ENCODE peak calls at places on chromosomes 2 and 18, in five cellular contexts. P is H1, W is stomach, I is neuronal stem cell, H is ovary. Y is an unnamed sample.

GRCh38 chr2:26316041-26316440 is 29.9 kb upstream of the SELENOI start:
- DNase-seq in W (no peak), P (no peak), I (no peak), H (no peak), Y (no peak)

GRCh38 chr2:172376505-172377125 is 50.8 kb upstream of the ITGA6 start:
- DNase-seq in I (no peak), W (peak), P (no peak), H (no peak), Y (no peak)

GRCh38 chr2:67210430-67210829 is 186.7 kb upstream of the ETAA1 start:
- DNase-seq in I (no peak), W (no peak), H (no peak), P (no peak), Y (no peak)

GRCh38 chr18:5239447-5239846 is 42.4 kb upstream of the AKAIN1 start:
- DNase-seq in P (no peak), W (no peak), I (no peak), H (no peak), Y (no peak)

GRCh38 chr18:45457933-45458332 is 157.3 kb upstream of the SLC14A2 start:
- DNase-seq in I (no peak), P (no peak), H (no peak), W (no peak), Y (no peak)

GRCh38 chr2:42189235-42189566 is 20.0 kb downstream of the EML4 start:
- DNase-seq in H (no peak), P (no peak), I (no peak), W (no peak), Y (no peak)

GRCh38 chr2:156004460-156004859 is 328.1 kb downstream of the NR4A2 start:
- DNase-seq in H (no peak), I (no peak), P (no peak), W (no peak), Y (no peak)

GRCh38 chr2:54524236-54524991 is 68.3 kb downstream of the SPTBN1 start:
- DNase-seq in H (no peak), P (no peak), I (no peak), W (no peak), Y (peak)

GRCh38 chr18:67730884-67731283 is 214.4 kb upstream of the DSEL start:
- DNase-seq in H (no peak), I (no peak), P (no peak), W (no peak), Y (no peak)

GRCh38 chr18:55546873-55547704 is 40.9 kb downstream of the TCF4 start:
- DNase-seq in W (no peak), H (peak), P (no peak), I (no peak), Y (peak)

GRCh38 chr18:50192903-50193795 is 1.8 kb downstream of the MYO5B start:
- DNase-seq in I (no peak), P (no peak), H (no peak), W (peak), Y (no peak)

GRCh38 chr2:220959391-220959802 is 612.7 kb downstream of the EPHA4 start:
- DNase-seq in P (no peak), W (no peak), H (no peak), I (no peak), Y (no peak)

GRCh38 chr2:219698684-219699439 is 71.4 kb downstream of the SLC4A3 start:
- DNase-seq in I (no peak), H (no peak), W (no peak), P (no peak), Y (peak)

GRCh38 chr2:30714811-30715709 is 92.2 kb downstream of the CAPN13 start:
- DNase-seq in H (no peak), W (peak), I (no peak), P (no peak), Y (no peak)

GRCh38 chr2:128585706-128586105 is 267.0 kb upstream of the HS6ST1 start:
- DNase-seq in P (no peak), H (no peak), W (peak), I (no peak), Y (peak)

GRCh38 chr2:176553685-176554106 is 284.5 kb downstream of the MTX2 start:
- DNase-seq in I (no peak), H (peak), W (peak), P (no peak), Y (no peak)

GRCh38 chr2:54783349-54783748 is 59.9 kb downstream of the EML6 start:
- DNase-seq in W (no peak), P (no peak), I (no peak), H (no peak), Y (no peak)

GRCh38 chr18:23635283-23636040 is 27.2 kb downstream of the ANKRD29 start:
- DNase-seq in H (no peak), I (no peak), W (no peak), P (no peak), Y (no peak)

GRCh38 chr2:176139170-176139611 is 9.7 kb downstream of the HOXD8 start:
- DNase-seq in P (no peak), H (peak), W (no peak), I (no peak), Y (no peak)

GRCh38 chr2:132267372-132267771 is 105.6 kb upstream of the ANKRD30BL start:
- DNase-seq in P (no peak), I (no peak), W (no peak), H (no peak), Y (no peak)
- H3K4me3 ChIP-seq in P (no peak), I (no peak), W (peak), H (peak), Y (no peak)

GRCh38 chr2:178219247-178219646 is 24.9 kb downstream of the OSBPL6 start:
- DNase-seq in I (no peak), W (no peak), P (no peak), H (no peak), Y (no peak)
- H3K4me3 ChIP-seq in I (no peak), W (no peak), P (no peak), H (no peak), Y (no peak)

DNA sequence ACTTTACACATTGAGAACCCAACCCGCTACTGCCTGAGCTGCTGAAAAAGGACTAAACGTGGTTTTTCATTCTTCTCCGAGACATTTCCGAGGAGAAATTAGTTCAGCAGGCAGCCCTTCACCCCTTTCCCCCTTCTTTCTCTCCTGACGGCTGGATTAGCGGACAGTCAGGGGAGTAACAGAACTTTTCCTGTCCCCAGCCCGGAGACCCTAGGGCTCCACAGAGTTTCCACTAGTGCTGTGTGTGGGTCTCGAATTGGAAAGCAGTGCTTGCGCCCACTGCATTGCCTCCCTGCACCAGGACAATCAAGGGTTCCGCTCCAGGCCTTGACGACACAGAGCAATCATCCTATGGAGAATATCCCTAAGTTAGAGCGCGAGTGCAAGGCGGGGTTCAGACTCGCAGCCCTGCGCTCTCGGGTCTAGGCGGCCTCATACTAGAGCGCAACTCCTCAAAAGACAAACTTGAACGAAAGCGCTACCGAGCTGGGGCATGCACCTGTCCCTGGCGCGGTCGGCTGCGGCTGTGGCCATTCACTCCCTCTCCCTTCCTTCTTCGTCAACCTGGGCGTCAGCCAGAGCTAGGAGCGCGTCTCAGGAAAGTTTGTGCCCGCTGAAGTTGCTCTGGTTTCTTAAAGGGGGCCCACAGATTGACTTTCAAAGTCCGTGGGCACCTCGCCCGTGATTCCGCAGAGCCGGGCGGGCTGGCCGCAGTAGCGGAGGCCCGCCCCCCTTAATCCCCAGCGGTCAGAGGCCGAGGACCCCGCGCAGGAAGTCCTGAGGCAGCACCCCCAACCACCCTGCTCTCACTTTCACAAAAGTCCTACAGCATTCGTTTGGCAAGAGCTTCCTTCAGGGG is 811 bp downstream of the OSR1 start:
- DNase-seq in I (no peak), H (peak), W (peak), P (no peak), Y (no peak)
- H3K4me3 ChIP-seq in I (peak), H (peak), W (peak), P (peak), Y (peak)

GRCh38 chr2:35827086-35827485 is 528.5 kb upstream of the CRIM1 start:
- DNase-seq in I (no peak), H (no peak), W (no peak), P (no peak), Y (no peak)

GRCh38 chr2:35820404-35820803 is 535.2 kb upstream of the CRIM1 start:
- DNase-seq in I (no peak), P (no peak), W (no peak), H (no peak), Y (no peak)

GRCh38 chr2:35819053-35819452 is 536.5 kb upstream of the CRIM1 start:
- DNase-seq in W (no peak), I (no peak), H (no peak), P (no peak), Y (no peak)

GRCh38 chr2:35822716-35823115 is 532.9 kb upstream of the CRIM1 start:
- DNase-seq in I (peak), P (peak), W (no peak), H (no peak), Y (no peak)

GRCh38 chr2:35821675-35822074 is 533.9 kb upstream of the CRIM1 start:
- DNase-seq in W (no peak), I (no peak), P (peak), H (no peak), Y (no peak)
- H3K4me3 ChIP-seq in W (no peak), I (no peak), P (no peak), H (no peak), Y (no peak)

GRCh38 chr2:16218651-16219050 is 278.3 kb downstream of the MYCN start:
- DNase-seq in H (no peak), I (no peak), P (no peak), W (peak), Y (no peak)

GRCh38 chr2:16218161-16218560 is 277.8 kb downstream of the MYCN start:
- DNase-seq in P (no peak), W (no peak), H (no peak), I (no peak), Y (no peak)

GRCh38 chr2:16215892-16216554 is 275.7 kb downstream of the MYCN start:
- DNase-seq in H (no peak), W (no peak), P (no peak), I (no peak), Y (no peak)

GRCh38 chr2:16216555-16216938 is 276.2 kb downstream of the MYCN start:
- DNase-seq in I (no peak), W (no peak), P (no peak), H (no peak), Y (no peak)

DNA sequence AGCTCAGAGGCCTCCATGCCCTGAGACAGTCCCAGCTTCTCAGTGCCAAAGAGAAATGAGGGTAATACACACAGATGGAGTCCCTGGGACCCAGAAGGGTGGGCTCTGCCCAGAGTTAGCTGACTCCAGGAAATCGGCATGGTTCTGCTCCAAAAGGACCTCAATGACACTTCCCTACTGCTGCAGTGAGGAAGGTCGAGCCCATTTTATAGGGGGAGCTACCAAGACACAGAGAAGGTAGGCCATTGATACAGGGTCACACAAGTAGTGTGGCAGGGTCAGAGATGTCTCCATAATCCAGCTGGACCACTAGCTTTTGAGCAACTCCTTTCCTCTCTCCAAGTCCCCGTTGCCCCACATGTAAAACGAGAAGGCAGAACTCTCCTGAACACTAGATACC is 276.9 kb downstream of the MYCN start:
- DNase-seq in P (no peak), W (no peak), H (no peak), I (no peak), Y (no peak)
- H3K4me3 ChIP-seq in P (no peak), W (no peak), H (no peak), I (no peak), Y (no peak)

GRCh38 chr18:48453330-48454063 is 44.3 kb upstream of the ZBTB7C start:
- DNase-seq in W (no peak), I (no peak), P (no peak), H (no peak), Y (no peak)

GRCh38 chr18:48456838-48457237 is 47.7 kb upstream of the ZBTB7C start:
- DNase-seq in W (no peak), I (no peak), H (no peak), P (no peak), Y (no peak)

GRCh38 chr18:48455555-48456478 is 46.6 kb upstream of the ZBTB7C start:
- DNase-seq in I (no peak), H (no peak), P (no peak), W (no peak), Y (peak)

GRCh38 chr18:48452863-48453323 is 43.7 kb upstream of the ZBTB7C start:
- DNase-seq in W (no peak), P (no peak), I (no peak), H (no peak), Y (no peak)

DNA sequence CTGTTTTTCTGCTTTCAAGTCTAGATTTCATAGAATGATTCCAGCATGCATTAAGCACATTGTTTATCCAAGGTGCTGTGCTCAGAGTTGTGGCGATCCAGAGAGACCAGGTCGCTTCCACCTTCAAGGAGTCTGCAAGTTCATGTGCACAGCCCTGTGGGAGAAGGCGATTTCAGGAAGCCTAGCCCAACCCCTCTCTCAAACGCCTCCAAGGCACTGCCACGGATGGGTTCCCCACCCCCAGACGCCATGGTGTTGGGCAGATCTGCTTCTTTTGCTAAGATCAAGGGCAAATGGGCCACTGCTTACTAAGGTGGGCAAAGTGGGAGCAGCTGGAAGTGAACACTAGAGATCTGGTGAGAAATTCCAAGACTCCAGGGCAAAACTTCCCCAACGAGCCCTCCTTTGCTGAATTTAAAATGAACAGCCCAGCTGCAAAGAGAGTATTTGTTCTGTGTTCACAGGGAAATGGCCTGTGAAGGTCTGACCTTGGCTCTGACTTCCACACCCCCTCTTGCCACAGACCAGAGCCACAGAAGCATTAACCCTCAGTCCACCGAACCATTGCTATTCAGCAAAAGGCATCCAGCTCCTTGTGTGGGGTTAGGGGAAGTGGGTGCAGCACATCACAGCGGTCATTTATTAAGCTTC is 45.1 kb upstream of the ZBTB7C start:
- DNase-seq in H (no peak), P (no peak), W (no peak), I (no peak), Y (no peak)
- H3K4me3 ChIP-seq in H (no peak), P (no peak), W (no peak), I (no peak), Y (no peak)

GRCh38 chr18:2518473-2518872 is 52.8 kb downstream of the METTL4 start:
- DNase-seq in P (no peak), I (no peak), H (no peak), W (no peak), Y (no peak)
- H3K4me3 ChIP-seq in P (no peak), I (no peak), H (no peak), W (no peak), Y (no peak)

GRCh38 chr18:32470136-32470712 is 458 bp downstream of the GAREM1 start:
- DNase-seq in H (peak), P (no peak), I (peak), W (peak), Y (no peak)

GRCh38 chr18:32470713-32471633 is at the start of gene GAREM1:
- DNase-seq in I (peak), H (peak), W (peak), P (peak), Y (peak)

GRCh38 chr18:32468147-32468845 is 2.4 kb downstream of the GAREM1 start:
- DNase-seq in P (no peak), H (no peak), W (no peak), I (no peak), Y (no peak)

GRCh38 chr18:32469691-32470131 is 971 bp downstream of the GAREM1 start:
- DNase-seq in P (no peak), I (peak), W (no peak), H (no peak), Y (no peak)

DNA sequence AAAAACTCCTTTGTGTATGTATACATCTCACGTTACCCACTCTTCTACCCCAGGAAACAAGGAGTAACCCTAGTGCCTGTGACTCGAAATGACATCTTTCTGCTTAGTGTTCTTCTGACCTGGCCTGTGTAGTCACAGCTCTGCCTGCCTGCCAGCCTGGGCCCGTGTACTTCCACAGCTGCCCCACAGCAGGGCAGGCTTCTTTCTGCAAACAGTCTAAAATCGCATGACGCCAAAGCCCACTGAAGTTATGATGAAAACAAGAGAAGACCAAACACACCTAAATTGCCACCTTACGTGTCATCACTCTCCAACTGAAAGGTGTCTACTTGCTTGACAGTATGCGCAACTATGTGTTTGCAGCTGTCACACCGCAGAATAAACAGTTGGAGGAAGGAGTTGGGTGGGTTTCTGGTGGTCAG is 1.5 kb downstream of the GAREM1 start:
- DNase-seq in P (no peak), W (peak), H (peak), I (peak), Y (no peak)
- H3K4me3 ChIP-seq in P (peak), W (peak), H (peak), I (peak), Y (peak)

Y was measured in astrocyte of the cerebellum.